ENCODE peak calls at places on chromosomes 4 and X, in six cellular contexts. One of them, this sample, is unnamed.

GRCh38 chr4:139619644-139620043 is 46.0 kb upstream of the MGST2 start:
- DNase-seq in psoas muscle: no peak
- DNase-seq in kidney epithelial cell: no peak
- DNase-seq in breast epithelium: no peak
- DNase-seq in cardiac muscle cell: peak; percentile 50
- DNase-seq in fibroblast of mammary gland: peak; percentile 42
- DNase-seq in this sample: peak; percentile 30

GRCh38 chrX:77070108-77070918 is 376.9 kb upstream of the FGF16 start:
- DNase-seq in kidney epithelial cell: no peak
- DNase-seq in cardiac muscle cell: no peak
- DNase-seq in psoas muscle: no peak
- DNase-seq in breast epithelium: no peak
- DNase-seq in fibroblast of mammary gland: no peak
- DNase-seq in this sample: no peak

GRCh38 chrX:22800360-22800759 is 199.4 kb upstream of the DDX53 start:
- DNase-seq in kidney epithelial cell: peak; percentile 50
- DNase-seq in breast epithelium: no peak
- DNase-seq in cardiac muscle cell: peak; percentile 92
- DNase-seq in psoas muscle: no peak
- DNase-seq in fibroblast of mammary gland: peak; percentile 89
- DNase-seq in this sample: peak; percentile 83

GRCh38 chr4:109079731-109080130 is 222.7 kb downstream of the COL25A1 start:
- DNase-seq in fibroblast of mammary gland: peak; percentile 22
- DNase-seq in breast epithelium: no peak
- DNase-seq in cardiac muscle cell: peak; percentile 53
- DNase-seq in kidney epithelial cell: no peak
- DNase-seq in psoas muscle: no peak
- DNase-seq in this sample: peak; percentile 1

GRCh38 chrX:9911479-9911878 is 55.7 kb upstream of the CLDN34 start:
- DNase-seq in cardiac muscle cell: peak; percentile 72
- DNase-seq in breast epithelium: no peak
- DNase-seq in psoas muscle: no peak
- DNase-seq in fibroblast of mammary gland: no peak
- DNase-seq in kidney epithelial cell: no peak
- DNase-seq in this sample: peak; percentile 40

GRCh38 chr4:3484057-3484973 is 21.2 kb downstream of the DOK7 start:
- DNase-seq in psoas muscle: peak; percentile 95
- DNase-seq in kidney epithelial cell: peak; percentile 43
- DNase-seq in cardiac muscle cell: no peak
- DNase-seq in breast epithelium: peak; percentile 88
- DNase-seq in fibroblast of mammary gland: no peak
- DNase-seq in this sample: no peak

GRCh38 chr4:39124885-39125599 is 57.3 kb upstream of the WDR19 start:
- DNase-seq in breast epithelium: no peak
- DNase-seq in kidney epithelial cell: no peak
- DNase-seq in psoas muscle: no peak
- DNase-seq in fibroblast of mammary gland: no peak
- DNase-seq in cardiac muscle cell: no peak
- DNase-seq in this sample: no peak

GRCh38 chrX:153339662-153340061 is 5.7 kb downstream of the ZNF275 start:
- DNase-seq in kidney epithelial cell: no peak
- DNase-seq in fibroblast of mammary gland: no peak
- DNase-seq in psoas muscle: no peak
- DNase-seq in cardiac muscle cell: no peak
- DNase-seq in breast epithelium: no peak
- DNase-seq in this sample: no peak

GRCh38 chr4:7160439-7160838 is 31.9 kb upstream of the SORCS2 start:
- DNase-seq in cardiac muscle cell: no peak
- DNase-seq in breast epithelium: no peak
- DNase-seq in psoas muscle: no peak
- DNase-seq in fibroblast of mammary gland: no peak
- DNase-seq in kidney epithelial cell: no peak
- DNase-seq in this sample: no peak

GRCh38 chrX:39893417-39894338 is 204.1 kb downstream of the BCOR start:
- DNase-seq in breast epithelium: no peak
- DNase-seq in psoas muscle: no peak
- DNase-seq in fibroblast of mammary gland: no peak
- DNase-seq in kidney epithelial cell: no peak
- DNase-seq in cardiac muscle cell: no peak
- DNase-seq in this sample: no peak

GRCh38 chrX:13085533-13085932 is 41.1 kb upstream of the FAM9C start:
- DNase-seq in fibroblast of mammary gland: no peak
- DNase-seq in psoas muscle: no peak
- DNase-seq in breast epithelium: no peak
- DNase-seq in cardiac muscle cell: no peak
- DNase-seq in kidney epithelial cell: no peak
- DNase-seq in this sample: no peak

GRCh38 chrX:17559728-17560379 is 177.4 kb upstream of the SCML1 start:
- DNase-seq in cardiac muscle cell: peak; percentile 79
- DNase-seq in psoas muscle: no peak
- DNase-seq in breast epithelium: no peak
- DNase-seq in fibroblast of mammary gland: peak; percentile 88
- DNase-seq in kidney epithelial cell: no peak
- DNase-seq in this sample: peak; percentile 84

GRCh38 chr4:80097395-80098177 is 24.6 kb upstream of the ANTXR2 start:
- DNase-seq in psoas muscle: peak; percentile 60
- DNase-seq in kidney epithelial cell: no peak
- DNase-seq in cardiac muscle cell: peak; percentile 94
- DNase-seq in breast epithelium: no peak
- DNase-seq in fibroblast of mammary gland: peak; percentile 96
- DNase-seq in this sample: peak; percentile 91

GRCh38 chr4:3363411-3364141 is 70.8 kb downstream of the RGS12 start:
- DNase-seq in kidney epithelial cell: no peak
- DNase-seq in cardiac muscle cell: no peak
- DNase-seq in fibroblast of mammary gland: no peak
- DNase-seq in breast epithelium: peak; percentile 7
- DNase-seq in psoas muscle: no peak
- DNase-seq in this sample: no peak

GRCh38 chr4:39873823-39874222 is 103.9 kb downstream of the PDS5A start:
- DNase-seq in kidney epithelial cell: no peak
- DNase-seq in fibroblast of mammary gland: peak; percentile 9
- DNase-seq in breast epithelium: no peak
- DNase-seq in cardiac muscle cell: peak; percentile 67
- DNase-seq in psoas muscle: no peak
- DNase-seq in this sample: peak; percentile 14

GRCh38 chrX:20681691-20682090 is 415.0 kb upstream of the RPS6KA3 start:
- DNase-seq in psoas muscle: no peak
- DNase-seq in fibroblast of mammary gland: peak; percentile 60
- DNase-seq in kidney epithelial cell: no peak
- DNase-seq in cardiac muscle cell: no peak
- DNase-seq in breast epithelium: no peak
- DNase-seq in this sample: peak; percentile 8

GRCh38 chrX:13697976-13698375 is 9.0 kb downstream of the RAB9A start:
- DNase-seq in cardiac muscle cell: no peak
- DNase-seq in psoas muscle: no peak
- DNase-seq in fibroblast of mammary gland: no peak
- DNase-seq in breast epithelium: no peak
- DNase-seq in kidney epithelial cell: no peak
- DNase-seq in this sample: no peak

GRCh38 chr4:4333265-4333706 is 43.2 kb downstream of the ZBTB49 start:
- DNase-seq in cardiac muscle cell: peak; percentile 96
- DNase-seq in kidney epithelial cell: no peak
- DNase-seq in psoas muscle: no peak
- DNase-seq in fibroblast of mammary gland: peak; percentile 49
- DNase-seq in breast epithelium: peak; percentile 78
- DNase-seq in this sample: peak; percentile 98

GRCh38 chr4:1512738-1513660 is 106.8 kb upstream of the NKX1-1 start:
- DNase-seq in fibroblast of mammary gland: no peak
- DNase-seq in psoas muscle: peak; percentile 62
- DNase-seq in breast epithelium: no peak
- DNase-seq in kidney epithelial cell: no peak
- DNase-seq in cardiac muscle cell: peak; percentile 40
- DNase-seq in this sample: peak; percentile 16

GRCh38 chrX:74535633-74536141 is 78.7 kb downstream of the RLIM start:
- DNase-seq in kidney epithelial cell: no peak
- DNase-seq in cardiac muscle cell: peak; percentile 64
- DNase-seq in psoas muscle: peak; percentile 92
- DNase-seq in breast epithelium: peak; percentile 67
- DNase-seq in fibroblast of mammary gland: peak; percentile 55
- DNase-seq in this sample: peak; percentile 59

GRCh38 chr4:172202480-172203076 is 389.4 kb downstream of the GALNTL6 start:
- DNase-seq in breast epithelium: no peak
- DNase-seq in cardiac muscle cell: peak; percentile 32
- DNase-seq in kidney epithelial cell: peak; percentile 2
- DNase-seq in psoas muscle: no peak
- DNase-seq in fibroblast of mammary gland: peak; percentile 49
- DNase-seq in this sample: peak; percentile 50

GRCh38 chrX:119477812-119478232 is 9.6 kb downstream of the SLC25A5 start:
- DNase-seq in fibroblast of mammary gland: peak; percentile 93
- DNase-seq in breast epithelium: no peak
- DNase-seq in cardiac muscle cell: peak; percentile 91
- DNase-seq in psoas muscle: peak; percentile 62
- DNase-seq in kidney epithelial cell: peak; percentile 16
- DNase-seq in this sample: peak; percentile 73

GRCh38 chrX:136608295-136608933 is 39.5 kb upstream of the CD40LG start:
- DNase-seq in fibroblast of mammary gland: peak; percentile 41
- DNase-seq in psoas muscle: peak; percentile 59
- DNase-seq in breast epithelium: no peak
- DNase-seq in cardiac muscle cell: peak; percentile 42
- DNase-seq in kidney epithelial cell: no peak
- DNase-seq in this sample: peak; percentile 15

DNA sequence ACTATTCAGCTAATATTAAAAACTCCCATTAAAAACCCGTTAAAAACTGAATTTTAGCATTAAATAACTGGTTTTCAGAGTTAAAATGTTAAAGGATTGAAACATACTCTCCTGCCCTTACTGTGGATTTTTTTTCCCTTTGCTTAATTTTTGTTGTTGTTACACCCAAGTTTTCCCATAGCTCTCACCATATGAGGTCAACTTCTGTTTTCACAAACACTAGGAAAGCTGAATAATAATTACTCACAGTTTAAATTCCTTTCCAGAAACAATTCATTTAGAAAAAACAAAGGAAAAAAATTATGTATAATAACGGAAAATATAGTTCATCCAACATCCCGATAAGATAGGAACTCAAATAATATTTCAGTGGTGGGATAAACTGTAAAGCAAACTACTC is 129.0 kb downstream of the PPP3CA start:
- DNase-seq in breast epithelium: no peak
- DNase-seq in psoas muscle: no peak
- DNase-seq in fibroblast of mammary gland: peak; percentile 30
- DNase-seq in kidney epithelial cell: no peak
- DNase-seq in cardiac muscle cell: no peak
- DNase-seq in this sample: no peak
- TF ChIP-seq CTCF in breast epithelium: no peak
- TF ChIP-seq CTCF in psoas muscle: no peak
- TF ChIP-seq CTCF in fibroblast of mammary gland: no peak
- TF ChIP-seq CTCF in kidney epithelial cell: no peak
- TF ChIP-seq CTCF in cardiac muscle cell: no peak
- TF ChIP-seq CTCF in this sample: no peak

DNA sequence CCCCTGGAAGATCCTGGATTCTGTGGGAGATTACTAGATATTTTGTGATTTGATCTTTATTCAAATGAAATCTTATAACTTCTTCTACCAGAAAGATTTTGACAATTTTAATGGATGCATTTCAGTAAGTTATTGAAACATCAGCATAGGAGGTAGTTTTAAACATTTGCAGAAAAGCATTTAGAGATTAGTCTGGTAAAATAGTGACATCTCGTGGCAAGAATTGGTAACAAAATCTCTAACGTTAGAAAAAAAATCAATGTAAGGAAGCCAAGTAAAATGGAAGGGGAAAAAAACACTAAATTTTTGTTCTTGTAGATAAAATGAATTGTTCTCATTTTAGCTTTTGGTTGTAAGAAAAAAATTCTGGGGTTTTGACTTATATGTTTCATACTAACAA is 73.3 kb downstream of the TASL start:
- DNase-seq in breast epithelium: no peak
- DNase-seq in fibroblast of mammary gland: peak; percentile 51
- DNase-seq in cardiac muscle cell: peak; percentile 49
- DNase-seq in psoas muscle: no peak
- DNase-seq in kidney epithelial cell: no peak
- DNase-seq in this sample: peak; percentile 27
- TF ChIP-seq CTCF in breast epithelium: no peak
- TF ChIP-seq CTCF in fibroblast of mammary gland: peak; percentile 52
- TF ChIP-seq CTCF in cardiac muscle cell: peak; percentile 25
- TF ChIP-seq CTCF in psoas muscle: peak; percentile 51
- TF ChIP-seq CTCF in kidney epithelial cell: peak; percentile 37
- TF ChIP-seq CTCF in this sample: peak; percentile 52

DNA sequence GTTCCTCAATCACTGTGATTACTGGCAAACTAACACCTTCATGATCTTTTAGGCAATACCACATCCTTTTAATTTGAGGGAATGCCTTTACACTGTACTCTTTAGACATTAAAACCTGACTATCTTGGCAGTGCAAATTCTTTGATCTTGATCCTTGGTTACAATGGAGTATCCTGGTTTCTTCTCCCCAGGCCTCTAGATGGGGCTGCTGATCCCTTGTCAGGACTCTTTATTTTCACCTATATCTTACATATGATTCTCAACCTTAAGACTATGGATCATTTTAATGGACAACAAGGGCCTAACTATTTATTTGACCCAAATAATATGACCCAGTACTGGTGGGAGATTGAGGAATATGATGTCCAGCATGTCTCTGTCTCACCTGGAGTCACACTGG is 1005.5 kb upstream of the INTU start:
- DNase-seq in cardiac muscle cell: peak; percentile 49
- DNase-seq in psoas muscle: no peak
- DNase-seq in kidney epithelial cell: no peak
- DNase-seq in fibroblast of mammary gland: peak; percentile 50
- DNase-seq in breast epithelium: no peak
- DNase-seq in this sample: no peak
- TF ChIP-seq CTCF in cardiac muscle cell: peak; percentile 75
- TF ChIP-seq CTCF in psoas muscle: no peak
- TF ChIP-seq CTCF in kidney epithelial cell: peak; percentile 45
- TF ChIP-seq CTCF in fibroblast of mammary gland: peak; percentile 68
- TF ChIP-seq CTCF in breast epithelium: no peak
- TF ChIP-seq CTCF in this sample: peak; percentile 50

GRCh38 chr4:155819066-155819465 is 47.0 kb downstream of the ASIC5 start:
- DNase-seq in cardiac muscle cell: peak; percentile 49
- DNase-seq in psoas muscle: no peak
- DNase-seq in kidney epithelial cell: no peak
- DNase-seq in breast epithelium: no peak
- DNase-seq in fibroblast of mammary gland: no peak
- DNase-seq in this sample: no peak
- TF ChIP-seq CTCF in cardiac muscle cell: no peak
- TF ChIP-seq CTCF in psoas muscle: no peak
- TF ChIP-seq CTCF in kidney epithelial cell: no peak
- TF ChIP-seq CTCF in breast epithelium: no peak
- TF ChIP-seq CTCF in fibroblast of mammary gland: no peak
- TF ChIP-seq CTCF in this sample: no peak

GRCh38 chr4:148998719-148999118 is 556.5 kb upstream of the NR3C2 start:
- DNase-seq in kidney epithelial cell: no peak
- DNase-seq in psoas muscle: no peak
- DNase-seq in fibroblast of mammary gland: peak; percentile 18
- DNase-seq in cardiac muscle cell: peak; percentile 2
- DNase-seq in breast epithelium: no peak
- DNase-seq in this sample: peak; percentile 19
- TF ChIP-seq CTCF in kidney epithelial cell: peak; percentile 21
- TF ChIP-seq CTCF in psoas muscle: no peak
- TF ChIP-seq CTCF in fibroblast of mammary gland: peak; percentile 40
- TF ChIP-seq CTCF in cardiac muscle cell: peak; percentile 7
- TF ChIP-seq CTCF in breast epithelium: no peak
- TF ChIP-seq CTCF in this sample: peak; percentile 48

GRCh38 chr4:8277356-8278008 is 7.9 kb downstream of the HTRA3 start:
- DNase-seq in cardiac muscle cell: no peak
- DNase-seq in kidney epithelial cell: no peak
- DNase-seq in fibroblast of mammary gland: no peak
- DNase-seq in breast epithelium: no peak
- DNase-seq in psoas muscle: peak; percentile 58
- DNase-seq in this sample: no peak
- TF ChIP-seq CTCF in cardiac muscle cell: no peak
- TF ChIP-seq CTCF in kidney epithelial cell: no peak
- TF ChIP-seq CTCF in fibroblast of mammary gland: no peak
- TF ChIP-seq CTCF in breast epithelium: no peak
- TF ChIP-seq CTCF in psoas muscle: no peak
- TF ChIP-seq CTCF in this sample: no peak

This sample was measured in AG10803.